ENCODE peak calls at places on chromosomes 12 and 14, in six cellular contexts. One of them, this sample, is unnamed.
A peak's percentile ranks its signal among the peaks of the same experiment; 100 is the strongest.

GRCh38 chr12:38880288-38880687 is 25.1 kb downstream of the CPNE8 start:
- DNase-seq in psoas muscle: no peak
- DNase-seq in sigmoid colon: no peak
- DNase-seq in astrocyte of the spinal cord: no peak
- DNase-seq in A549: no peak
- DNase-seq in HCT116: no peak
- DNase-seq in this sample: no peak

GRCh38 chr12:64177001-64177400 is 45.1 kb downstream of the KICS2 start:
- DNase-seq in HCT116: no peak
- DNase-seq in astrocyte of the spinal cord: no peak
- DNase-seq in sigmoid colon: no peak
- DNase-seq in A549: no peak
- DNase-seq in psoas muscle: no peak
- DNase-seq in this sample: no peak

GRCh38 chr14:41423503-41423902 is 183.2 kb upstream of the LRFN5 start:
- DNase-seq in sigmoid colon: no peak
- DNase-seq in astrocyte of the spinal cord: peak; percentile 2
- DNase-seq in psoas muscle: no peak
- DNase-seq in HCT116: no peak
- DNase-seq in A549: no peak
- DNase-seq in this sample: no peak

GRCh38 chr12:122126713-122127597 is 47.1 kb downstream of the IL31 start:
- DNase-seq in astrocyte of the spinal cord: no peak
- DNase-seq in psoas muscle: no peak
- DNase-seq in A549: peak; percentile 58
- DNase-seq in sigmoid colon: no peak
- DNase-seq in HCT116: no peak
- DNase-seq in this sample: no peak

GRCh38 chr12:13041224-13041623 is 3.0 kb upstream of the FAM234B start:
- DNase-seq in astrocyte of the spinal cord: no peak
- DNase-seq in HCT116: no peak
- DNase-seq in A549: no peak
- DNase-seq in psoas muscle: no peak
- DNase-seq in sigmoid colon: no peak
- DNase-seq in this sample: no peak

GRCh38 chr12:8687846-8688601 is 9.8 kb upstream of the RIMKLB start:
- DNase-seq in astrocyte of the spinal cord: peak; percentile 92
- DNase-seq in sigmoid colon: peak; percentile 94
- DNase-seq in HCT116: peak; percentile 27
- DNase-seq in psoas muscle: no peak
- DNase-seq in A549: peak; percentile 36
- DNase-seq in this sample: peak; percentile 63

GRCh38 chr14:23300687-23301223 is 1.9 kb downstream of the PPP1R3E start:
- DNase-seq in HCT116: no peak
- DNase-seq in A549: no peak
- DNase-seq in sigmoid colon: peak; percentile 83
- DNase-seq in psoas muscle: peak; percentile 82
- DNase-seq in astrocyte of the spinal cord: peak; percentile 18
- DNase-seq in this sample: no peak

GRCh38 chr14:22466520-22466919 is 122.5 kb downstream of the DAD1 start:
- DNase-seq in HCT116: no peak
- DNase-seq in astrocyte of the spinal cord: peak; percentile 74
- DNase-seq in sigmoid colon: no peak
- DNase-seq in psoas muscle: no peak
- DNase-seq in A549: no peak
- DNase-seq in this sample: no peak

GRCh38 chr12:123519151-123520001 is 14.1 kb downstream of the RILPL1 start:
- DNase-seq in HCT116: no peak
- DNase-seq in psoas muscle: peak; percentile 88
- DNase-seq in astrocyte of the spinal cord: peak; percentile 90
- DNase-seq in A549: peak; percentile 31
- DNase-seq in sigmoid colon: no peak
- DNase-seq in this sample: no peak

GRCh38 chr12:109873653-109874052 is 6.7 kb downstream of the GLTP start:
- DNase-seq in sigmoid colon: no peak
- DNase-seq in A549: no peak
- DNase-seq in astrocyte of the spinal cord: no peak
- DNase-seq in HCT116: no peak
- DNase-seq in psoas muscle: no peak
- DNase-seq in this sample: no peak

GRCh38 chr14:76386922-76387782 is 11.2 kb downstream of the ESRRB start:
- DNase-seq in sigmoid colon: no peak
- DNase-seq in astrocyte of the spinal cord: peak; percentile 48
- DNase-seq in psoas muscle: peak; percentile 70
- DNase-seq in A549: peak; percentile 86
- DNase-seq in HCT116: peak; percentile 37
- DNase-seq in this sample: peak; percentile 35

GRCh38 chr12:127893875-127894635 is 372.9 kb upstream of the TMEM132C start:
- DNase-seq in sigmoid colon: no peak
- DNase-seq in astrocyte of the spinal cord: no peak
- DNase-seq in psoas muscle: no peak
- DNase-seq in A549: no peak
- DNase-seq in HCT116: no peak
- DNase-seq in this sample: no peak

GRCh38 chr12:25051583-25052190 is 102.8 kb upstream of the BCAT1 start:
- DNase-seq in sigmoid colon: no peak
- DNase-seq in A549: no peak
- DNase-seq in psoas muscle: no peak
- DNase-seq in astrocyte of the spinal cord: no peak
- DNase-seq in HCT116: no peak
- DNase-seq in this sample: no peak

GRCh38 chr12:26195641-26196423 is 459 bp downstream of the SSPN start:
- DNase-seq in astrocyte of the spinal cord: peak; percentile 61
- DNase-seq in HCT116: no peak
- DNase-seq in sigmoid colon: peak; percentile 81
- DNase-seq in A549: peak; percentile 7
- DNase-seq in psoas muscle: peak; percentile 78
- DNase-seq in this sample: no peak

GRCh38 chr12:70154960-70155589 is 88.2 kb upstream of the CNOT2 start:
- DNase-seq in HCT116: peak; percentile 39
- DNase-seq in A549: no peak
- DNase-seq in sigmoid colon: no peak
- DNase-seq in psoas muscle: no peak
- DNase-seq in astrocyte of the spinal cord: peak; percentile 27
- DNase-seq in this sample: peak; percentile 6

GRCh38 chr12:128047266-128048060 is 219.5 kb upstream of the TMEM132C start:
- DNase-seq in A549: no peak
- DNase-seq in HCT116: no peak
- DNase-seq in astrocyte of the spinal cord: no peak
- DNase-seq in psoas muscle: no peak
- DNase-seq in sigmoid colon: no peak
- DNase-seq in this sample: no peak

GRCh38 chr14:83887871-83888270 is 1642.1 kb upstream of the FLRT2 start:
- DNase-seq in sigmoid colon: no peak
- DNase-seq in A549: no peak
- DNase-seq in HCT116: no peak
- DNase-seq in psoas muscle: no peak
- DNase-seq in astrocyte of the spinal cord: no peak
- DNase-seq in this sample: peak; percentile 36

GRCh38 chr14:89378119-89378518 is 38.9 kb downstream of the FOXN3 start:
- DNase-seq in HCT116: no peak
- DNase-seq in psoas muscle: no peak
- DNase-seq in A549: peak; percentile 28
- DNase-seq in sigmoid colon: no peak
- DNase-seq in astrocyte of the spinal cord: peak; percentile 72
- DNase-seq in this sample: no peak

GRCh38 chr14:26157517-26157916 is 440.3 kb downstream of the NOVA1 start:
- DNase-seq in A549: no peak
- DNase-seq in astrocyte of the spinal cord: no peak
- DNase-seq in sigmoid colon: no peak
- DNase-seq in HCT116: no peak
- DNase-seq in psoas muscle: no peak
- DNase-seq in this sample: no peak

GRCh38 chr14:27389402-27389801 is 791.6 kb upstream of the NOVA1 start:
- DNase-seq in psoas muscle: no peak
- DNase-seq in A549: no peak
- DNase-seq in HCT116: no peak
- DNase-seq in sigmoid colon: no peak
- DNase-seq in astrocyte of the spinal cord: no peak
- DNase-seq in this sample: no peak

GRCh38 chr12:105329926-105330282 is 587 bp upstream of the C12orf75 start:
- DNase-seq in A549: no peak
- DNase-seq in HCT116: no peak
- DNase-seq in astrocyte of the spinal cord: no peak
- DNase-seq in sigmoid colon: no peak
- DNase-seq in psoas muscle: no peak
- DNase-seq in this sample: no peak

GRCh38 chr12:50282581-50283229 is 615 bp downstream of the LIMA1 start:
- DNase-seq in psoas muscle: no peak
- DNase-seq in astrocyte of the spinal cord: peak; percentile 32
- DNase-seq in HCT116: no peak
- DNase-seq in sigmoid colon: no peak
- DNase-seq in A549: peak; percentile 41
- DNase-seq in this sample: no peak

GRCh38 chr12:64716839-64717455 is 42.3 kb downstream of the GNS start:
- DNase-seq in astrocyte of the spinal cord: peak; percentile 56
- DNase-seq in sigmoid colon: no peak
- DNase-seq in A549: no peak
- DNase-seq in HCT116: no peak
- DNase-seq in psoas muscle: no peak
- DNase-seq in this sample: no peak

GRCh38 chr14:99829450-99829849 is 36.2 kb downstream of the EML1 start:
- DNase-seq in sigmoid colon: no peak
- DNase-seq in A549: no peak
- DNase-seq in HCT116: no peak
- DNase-seq in astrocyte of the spinal cord: no peak
- DNase-seq in psoas muscle: no peak
- DNase-seq in this sample: no peak

GRCh38 chr14:37172024-37172869 is at the start of gene SLC25A21:
- DNase-seq in psoas muscle: peak; percentile 84
- DNase-seq in A549: peak; percentile 90
- DNase-seq in astrocyte of the spinal cord: peak; percentile 89
- DNase-seq in HCT116: peak; percentile 71
- DNase-seq in sigmoid colon: peak; percentile 87
- DNase-seq in this sample: peak; percentile 44

GRCh38 chr14:90061849-90062794 is at the start of gene KCNK13:
- DNase-seq in sigmoid colon: no peak
- DNase-seq in psoas muscle: no peak
- DNase-seq in A549: no peak
- DNase-seq in HCT116: no peak
- DNase-seq in astrocyte of the spinal cord: no peak
- DNase-seq in this sample: no peak

GRCh38 chr14:26008290-26008689 is 589.5 kb downstream of the NOVA1 start:
- DNase-seq in psoas muscle: no peak
- DNase-seq in astrocyte of the spinal cord: no peak
- DNase-seq in HCT116: no peak
- DNase-seq in A549: no peak
- DNase-seq in sigmoid colon: no peak
- DNase-seq in this sample: no peak

GRCh38 chr12:30952036-30952435 is 25.5 kb downstream of the TSPAN11 start:
- DNase-seq in HCT116: no peak
- DNase-seq in astrocyte of the spinal cord: peak; percentile 33
- DNase-seq in sigmoid colon: no peak
- DNase-seq in A549: no peak
- DNase-seq in psoas muscle: no peak
- DNase-seq in this sample: no peak

GRCh38 chr12:89345376-89345775 is 6.9 kb downstream of the DUSP6 start:
- DNase-seq in astrocyte of the spinal cord: no peak
- DNase-seq in A549: no peak
- DNase-seq in sigmoid colon: no peak
- DNase-seq in HCT116: no peak
- DNase-seq in psoas muscle: no peak
- DNase-seq in this sample: no peak
- H3K4me3 ChIP-seq in astrocyte of the spinal cord: no peak overlapping the region
- H3K4me3 ChIP-seq in A549: no peak overlapping the region
- H3K4me3 ChIP-seq in sigmoid colon: no peak overlapping the region
- H3K4me3 ChIP-seq in HCT116: no peak overlapping the region
- H3K4me3 ChIP-seq in psoas muscle: no peak overlapping the region
- H3K4me3 ChIP-seq in this sample: no peak overlapping the region

GRCh38 chr12:66942741-66943465 is 264.0 kb upstream of the GRIP1 start:
- DNase-seq in HCT116: no peak
- DNase-seq in sigmoid colon: no peak
- DNase-seq in astrocyte of the spinal cord: no peak
- DNase-seq in A549: no peak
- DNase-seq in psoas muscle: no peak
- DNase-seq in this sample: no peak
- TF ChIP-seq CTCF in HCT116: no peak
- TF ChIP-seq CTCF in sigmoid colon: no peak
- TF ChIP-seq CTCF in astrocyte of the spinal cord: no peak
- TF ChIP-seq CTCF in A549: no peak
- TF ChIP-seq CTCF in psoas muscle: no peak
- TF ChIP-seq CTCF in this sample: no peak

GRCh38 chr12:34347367-34347766 is 325.1 kb downstream of the ALG10 start:
- DNase-seq in HCT116: no peak
- DNase-seq in astrocyte of the spinal cord: no peak
- DNase-seq in psoas muscle: no peak
- DNase-seq in A549: peak; percentile 56
- DNase-seq in sigmoid colon: no peak
- DNase-seq in this sample: no peak
- H3K4me3 ChIP-seq in HCT116: no peak overlapping the region
- H3K4me3 ChIP-seq in astrocyte of the spinal cord: no peak overlapping the region
- H3K4me3 ChIP-seq in psoas muscle: no peak overlapping the region
- H3K4me3 ChIP-seq in A549: peak overlapping the region; percentile 64
- H3K4me3 ChIP-seq in sigmoid colon: no peak overlapping the region
- H3K4me3 ChIP-seq in this sample: no peak overlapping the region

DNA sequence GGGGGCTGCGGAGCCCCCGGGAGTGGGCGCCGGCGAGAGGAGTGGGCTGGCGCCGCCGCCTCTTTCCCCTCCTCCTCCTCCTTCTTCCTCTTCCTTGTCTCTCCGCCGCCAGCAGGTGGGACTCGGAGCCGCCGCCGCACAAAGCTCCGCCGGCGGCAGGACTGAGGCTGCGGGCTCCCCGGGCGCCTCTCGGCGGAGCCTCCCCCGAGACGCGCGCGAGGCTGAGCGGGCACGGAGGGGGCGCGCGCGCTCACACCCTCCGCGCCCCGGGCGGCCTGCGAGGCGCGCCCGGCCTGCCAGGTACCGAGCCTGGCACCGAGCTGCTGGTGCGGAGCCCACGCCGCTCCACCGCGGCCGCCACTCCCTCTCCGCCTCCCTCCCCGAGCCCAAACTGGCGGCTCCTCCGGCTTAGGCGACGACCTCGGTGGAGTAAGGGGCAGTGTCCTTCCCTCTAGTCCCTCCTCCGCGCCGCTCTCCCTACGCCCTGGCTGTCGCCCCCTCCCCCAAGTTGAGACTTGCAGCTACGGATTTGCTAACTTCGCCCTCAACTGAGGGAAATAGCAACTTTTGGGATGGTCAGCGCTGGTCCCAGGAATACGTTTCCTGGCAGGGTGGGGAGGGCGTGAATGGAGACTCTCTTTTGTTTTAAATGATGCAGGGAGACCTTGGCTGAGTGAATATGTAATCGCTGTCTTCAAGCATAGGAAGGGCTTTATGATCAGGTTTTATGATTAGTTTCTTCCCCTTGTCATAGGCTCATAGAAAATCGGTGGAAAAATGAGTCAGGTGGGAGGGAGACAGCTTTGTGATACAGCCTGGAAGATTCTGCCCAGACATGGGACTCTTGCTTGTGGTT is 199.5 kb upstream of the CAND1 start:
- DNase-seq in sigmoid colon: no peak
- DNase-seq in psoas muscle: peak; percentile 48
- DNase-seq in HCT116: no peak
- DNase-seq in A549: peak; percentile 24
- DNase-seq in astrocyte of the spinal cord: peak; percentile 18
- DNase-seq in this sample: no peak
- TF ChIP-seq CTCF in sigmoid colon: no peak
- TF ChIP-seq CTCF in psoas muscle: no peak
- TF ChIP-seq CTCF in HCT116: no peak
- TF ChIP-seq CTCF in A549: no peak
- TF ChIP-seq CTCF in astrocyte of the spinal cord: no peak
- TF ChIP-seq CTCF in this sample: no peak

This sample was measured in HFF-Myc.